ENCODE peak calls at places on chromosomes 7 and 10, in four cellular contexts. B is NCI-H2081; R is activated naive CD8-positive, alpha-beta T cell treated with anti-CD3 and anti-CD28 coated beads, Interleukin-2, amount 50 U/mL, for 16 hours; A is activated CD8-positive, alpha-beta memory T cell treated with anti-CD3 and anti-CD28 coated beads for 4 hours. O is an unnamed sample.
A peak's percentile ranks its signal among the peaks of the same experiment; 100 is the strongest.

GRCh38 chr10:3264178-3264867 is 91.7 kb upstream of the PITRM1 start:
- DNase-seq in A (no peak), R (no peak), B (no peak), O (no peak)

GRCh38 chr10:77919713-77920108 is 6.8 kb downstream of the DLG5 start:
- DNase-seq in B (no peak), A (no peak), R (no peak), O (no peak)

GRCh38 chr7:133613250-133613649 is 360.4 kb downstream of the EXOC4 start:
- DNase-seq in R (no peak), A (no peak), B (peak; percentile 14), O (no peak)

GRCh38 chr10:6171891-6172354 is 30.8 kb upstream of the PFKFB3 start:
- DNase-seq in R (no peak), A (no peak), B (no peak), O (peak; percentile 38)

GRCh38 chr7:128031901-128032604 is 816 bp upstream of the LRRC4 start:
- DNase-seq in B (no peak), R (peak; percentile 10), A (peak; percentile 20), O (no peak)

GRCh38 chr7:87369216-87369615 is 23.8 kb downstream of the CROT start:
- DNase-seq in B (no peak), A (no peak), R (no peak), O (no peak)

GRCh38 chr10:7111574-7111973 is 299.3 kb downstream of the SFMBT2 start:
- DNase-seq in R (no peak), B (no peak), A (no peak), O (no peak)

GRCh38 chr10:110569736-110570135 is 2.2 kb downstream of the SMC3 start:
- DNase-seq in A (no peak), R (no peak), B (no peak), O (no peak)

GRCh38 chr7:128404826-128405344 is 4.9 kb downstream of the IMPDH1 start:
- DNase-seq in A (no peak), B (no peak), R (no peak), O (no peak)

GRCh38 chr10:70169661-70170364 is 501 bp downstream of the SAR1A start:
- DNase-seq in R (no peak), A (peak; percentile 11), B (no peak), O (no peak)

GRCh38 chr10:70925377-70926214 is 37.2 kb upstream of the PCBD1 start:
- DNase-seq in A (peak; percentile 10), B (peak; percentile 25), R (peak; percentile 38), O (peak; percentile 32)

GRCh38 chr10:105803206-105803605 is 1162.1 kb downstream of the SORCS3 start:
- DNase-seq in B (no peak), R (no peak), A (no peak), O (no peak)

GRCh38 chr10:4041531-4042096 is 256.6 kb upstream of the KLF6 start:
- DNase-seq in R (no peak), A (no peak), B (no peak), O (no peak)

GRCh38 chr7:46152671-46153070 is 231.6 kb upstream of the IGFBP3 start:
- DNase-seq in R (no peak), B (no peak), A (no peak), O (no peak)

GRCh38 chr10:110571093-110571743 is 3.7 kb downstream of the SMC3 start:
- DNase-seq in B (no peak), R (no peak), A (no peak), O (no peak)

GRCh38 chr7:80611779-80612178 is 26.7 kb upstream of the CD36 start:
- DNase-seq in A (no peak), R (no peak), B (peak; percentile 89), O (no peak)

GRCh38 chr7:16067695-16068094 is 353.6 kb downstream of the CRPPA start:
- DNase-seq in A (no peak), R (no peak), B (peak; percentile 74), O (no peak)

GRCh38 chr7:32071466-32072091 is 1.4 kb upstream of the PDE1C start:
- DNase-seq in A (no peak), B (no peak), R (no peak), O (no peak)

GRCh38 chr7:158664406-158664805 is 40.2 kb downstream of the NCAPG2 start:
- DNase-seq in B (no peak), R (no peak), A (no peak), O (no peak)

GRCh38 chr10:50347394-50347802 is 96.1 kb upstream of the ASAH2 start:
- DNase-seq in A (no peak), R (no peak), B (no peak), O (no peak)

GRCh38 chr10:131943021-131943814 is 38.5 kb downstream of the BNIP3 start:
- DNase-seq in A (no peak), R (no peak), B (no peak), O (no peak)

GRCh38 chr10:49488056-49488455 is 50.9 kb downstream of the ERCC6 start:
- DNase-seq in R (no peak), A (no peak), B (no peak), O (no peak)

GRCh38 chr7:74599251-74599650 is 58.3 kb upstream of the GTF2I start:
- DNase-seq in A (no peak), B (no peak), R (no peak), O (no peak)

GRCh38 chr7:38660427-38661099 is 29.4 kb upstream of the AMPH start:
- DNase-seq in A (no peak), B (peak; percentile 81), R (no peak), O (no peak)

GRCh38 chr10:51057925-51058324 is 16.4 kb upstream of the PRKG1 start:
- DNase-seq in A (no peak), R (no peak), B (no peak), O (no peak)

GRCh38 chr10:10831085-10831484 is 186.6 kb upstream of the CELF2 start:
- DNase-seq in R (no peak), A (no peak), B (no peak), O (peak; percentile 37)

O was measured in omental fat pad.